ENCODE peak calls at places on chromosomes 11 and 22, in six cellular contexts. One of them, this sample, is unnamed.

GRCh38 chr11:93796832-93797231 is 12.8 kb downstream of the MED17 start:
- DNase-seq in IMR-90: no peak
- DNase-seq in neuronal stem cell: no peak
- DNase-seq in H1: no peak
- DNase-seq in trophoblast cell: no peak
- DNase-seq in mesenchymal stem cell: no peak
- DNase-seq in this sample: no peak

GRCh38 chr11:113618360-113618759 is 87.7 kb downstream of the TMPRSS5 start:
- DNase-seq in IMR-90: peak
- DNase-seq in neuronal stem cell: no peak
- DNase-seq in H1: no peak
- DNase-seq in trophoblast cell: no peak
- DNase-seq in mesenchymal stem cell: no peak
- DNase-seq in this sample: no peak

GRCh38 chr11:19437760-19438159 is 197.0 kb upstream of the E2F8 start:
- DNase-seq in IMR-90: peak
- DNase-seq in neuronal stem cell: no peak
- DNase-seq in H1: no peak
- DNase-seq in trophoblast cell: peak
- DNase-seq in mesenchymal stem cell: no peak
- DNase-seq in this sample: no peak

GRCh38 chr11:130449996-130450419 is 1.6 kb downstream of the ADAMTS15 start:
- DNase-seq in IMR-90: peak
- DNase-seq in neuronal stem cell: no peak
- DNase-seq in H1: peak
- DNase-seq in trophoblast cell: peak
- DNase-seq in mesenchymal stem cell: peak
- DNase-seq in this sample: peak

GRCh38 chr22:33427461-33427860 is 369.3 kb upstream of the SYN3 start:
- DNase-seq in IMR-90: no peak
- DNase-seq in neuronal stem cell: no peak
- DNase-seq in H1: no peak
- DNase-seq in trophoblast cell: no peak
- DNase-seq in mesenchymal stem cell: no peak
- DNase-seq in this sample: no peak

GRCh38 chr11:18394928-18395734 is 768 bp downstream of the LDHA start:
- DNase-seq in IMR-90: peak
- DNase-seq in neuronal stem cell: peak
- DNase-seq in H1: peak
- DNase-seq in trophoblast cell: no peak
- DNase-seq in mesenchymal stem cell: peak
- DNase-seq in this sample: peak

GRCh38 chr22:21866821-21867527 is 471 bp downstream of the MAPK1 start:
- DNase-seq in IMR-90: no peak
- DNase-seq in neuronal stem cell: peak
- DNase-seq in H1: peak
- DNase-seq in trophoblast cell: peak
- DNase-seq in mesenchymal stem cell: no peak
- DNase-seq in this sample: no peak

GRCh38 chr11:9762531-9762930 is 98.7 kb downstream of the SWAP70 start:
- DNase-seq in IMR-90: no peak
- DNase-seq in neuronal stem cell: no peak
- DNase-seq in H1: no peak
- DNase-seq in trophoblast cell: no peak
- DNase-seq in mesenchymal stem cell: no peak
- DNase-seq in this sample: no peak

GRCh38 chr22:42321908-42322561 is 51.6 kb upstream of the TCF20 start:
- DNase-seq in IMR-90: no peak
- DNase-seq in neuronal stem cell: no peak
- DNase-seq in H1: no peak
- DNase-seq in trophoblast cell: no peak
- DNase-seq in mesenchymal stem cell: peak
- DNase-seq in this sample: no peak

GRCh38 chr11:33387586-33387985 is 130.4 kb downstream of the HIPK3 start:
- DNase-seq in IMR-90: no peak
- DNase-seq in neuronal stem cell: no peak
- DNase-seq in H1: no peak
- DNase-seq in trophoblast cell: no peak
- DNase-seq in mesenchymal stem cell: no peak
- DNase-seq in this sample: no peak

GRCh38 chr11:17637901-17638300 is 81.5 kb upstream of the MYOD1 start:
- DNase-seq in IMR-90: no peak
- DNase-seq in neuronal stem cell: no peak
- DNase-seq in H1: no peak
- DNase-seq in trophoblast cell: no peak
- DNase-seq in mesenchymal stem cell: no peak
- DNase-seq in this sample: no peak

GRCh38 chr11:125583496-125583895 is 9.2 kb upstream of the STT3A start:
- DNase-seq in IMR-90: no peak
- DNase-seq in neuronal stem cell: no peak
- DNase-seq in H1: no peak
- DNase-seq in trophoblast cell: no peak
- DNase-seq in mesenchymal stem cell: no peak
- DNase-seq in this sample: no peak

GRCh38 chr11:34363363-34364084 is 5.7 kb upstream of the ABTB2 start:
- DNase-seq in IMR-90: no peak
- DNase-seq in neuronal stem cell: no peak
- DNase-seq in H1: no peak
- DNase-seq in trophoblast cell: no peak
- DNase-seq in mesenchymal stem cell: no peak
- DNase-seq in this sample: no peak

GRCh38 chr11:70826541-70826943 is 425.8 kb downstream of the SHANK2 start:
- DNase-seq in IMR-90: no peak
- DNase-seq in neuronal stem cell: peak
- DNase-seq in H1: peak
- DNase-seq in trophoblast cell: no peak
- DNase-seq in mesenchymal stem cell: no peak
- DNase-seq in this sample: peak

GRCh38 chr11:2516276-2517015 is 71.6 kb downstream of the KCNQ1 start:
- DNase-seq in IMR-90: no peak
- DNase-seq in neuronal stem cell: no peak
- DNase-seq in H1: no peak
- DNase-seq in trophoblast cell: no peak
- DNase-seq in mesenchymal stem cell: no peak
- DNase-seq in this sample: peak

GRCh38 chr11:16195659-16196058 is 160.7 kb downstream of the SOX6 start:
- DNase-seq in IMR-90: peak
- DNase-seq in neuronal stem cell: no peak
- DNase-seq in H1: no peak
- DNase-seq in trophoblast cell: peak
- DNase-seq in mesenchymal stem cell: no peak
- DNase-seq in this sample: no peak

GRCh38 chr11:44955019-44955738 is 4.5 kb upstream of the TP53I11 start:
- DNase-seq in IMR-90: peak
- DNase-seq in neuronal stem cell: no peak
- DNase-seq in H1: no peak
- DNase-seq in trophoblast cell: peak
- DNase-seq in mesenchymal stem cell: peak
- DNase-seq in this sample: no peak

GRCh38 chr11:134014502-134014901 is 54.4 kb upstream of the JAM3 start:
- DNase-seq in IMR-90: no peak
- DNase-seq in neuronal stem cell: no peak
- DNase-seq in H1: no peak
- DNase-seq in trophoblast cell: no peak
- DNase-seq in mesenchymal stem cell: peak
- DNase-seq in this sample: peak

GRCh38 chr11:116062526-116063171 is 558.4 kb upstream of the CADM1 start:
- DNase-seq in IMR-90: no peak
- DNase-seq in neuronal stem cell: no peak
- DNase-seq in H1: no peak
- DNase-seq in trophoblast cell: no peak
- DNase-seq in mesenchymal stem cell: peak
- DNase-seq in this sample: no peak

GRCh38 chr11:73585834-73586575 is 11.9 kb downstream of the FAM168A start:
- DNase-seq in IMR-90: peak
- DNase-seq in neuronal stem cell: no peak
- DNase-seq in H1: no peak
- DNase-seq in trophoblast cell: no peak
- DNase-seq in mesenchymal stem cell: peak
- DNase-seq in this sample: no peak

GRCh38 chr11:131409307-131409706 is 38.9 kb downstream of the NTM start:
- DNase-seq in IMR-90: no peak
- DNase-seq in neuronal stem cell: no peak
- DNase-seq in H1: no peak
- DNase-seq in trophoblast cell: peak
- DNase-seq in mesenchymal stem cell: no peak
- DNase-seq in this sample: no peak

GRCh38 chr11:11179239-11179638 is 173.8 kb downstream of the CSNK2A3 start:
- DNase-seq in IMR-90: peak
- DNase-seq in neuronal stem cell: no peak
- DNase-seq in H1: no peak
- DNase-seq in trophoblast cell: peak
- DNase-seq in mesenchymal stem cell: peak
- DNase-seq in this sample: no peak

GRCh38 chr11:74820763-74821162 is 72.1 kb downstream of the RNF169 start:
- DNase-seq in IMR-90: peak
- DNase-seq in neuronal stem cell: no peak
- DNase-seq in H1: no peak
- DNase-seq in trophoblast cell: peak
- DNase-seq in mesenchymal stem cell: peak
- DNase-seq in this sample: no peak

DNA sequence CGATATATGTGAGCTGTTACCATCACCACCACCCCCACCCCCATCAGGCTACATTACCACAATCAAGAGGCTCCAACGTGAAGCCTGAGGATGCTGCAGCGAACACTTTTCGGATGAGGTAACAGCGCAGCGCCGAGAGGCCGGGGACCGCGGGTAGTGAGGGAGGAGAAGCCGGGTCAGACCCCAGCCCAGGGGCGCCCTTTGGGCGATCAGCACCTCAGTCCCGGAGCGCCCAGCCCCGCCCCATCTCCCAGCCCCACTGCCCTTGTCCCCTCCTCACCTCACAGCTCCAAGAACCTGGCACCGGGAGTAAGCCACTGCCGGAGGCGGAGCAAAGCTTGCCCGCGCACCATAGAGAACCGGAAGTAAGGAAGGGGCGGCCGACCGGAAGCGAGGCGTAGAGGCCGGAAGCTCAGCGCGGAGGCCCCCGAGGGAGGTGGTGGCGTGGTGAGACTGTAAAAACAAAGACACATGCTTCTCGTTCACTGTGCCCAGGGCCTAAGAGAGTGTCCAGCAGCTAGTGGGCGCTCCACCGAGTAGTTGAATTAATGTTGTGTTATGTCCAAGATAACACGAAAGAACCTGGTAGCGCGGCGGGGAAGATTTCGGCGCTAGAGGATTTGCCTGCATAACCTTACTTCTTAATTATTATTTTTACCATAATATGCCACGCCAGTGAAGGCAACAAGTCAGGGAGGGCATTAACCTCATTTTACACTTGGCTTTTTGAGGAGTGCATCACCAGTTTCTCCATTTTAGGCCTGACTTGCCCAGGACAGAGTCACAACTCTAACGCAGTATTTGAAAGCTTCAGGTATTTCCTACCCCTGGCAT is at the start of gene THOC5:
- DNase-seq in IMR-90: peak
- DNase-seq in neuronal stem cell: peak
- DNase-seq in H1: peak
- DNase-seq in trophoblast cell: peak
- DNase-seq in mesenchymal stem cell: peak
- DNase-seq in this sample: peak
- H3K27ac ChIP-seq in IMR-90: peak
- H3K27ac ChIP-seq in neuronal stem cell: peak
- H3K27ac ChIP-seq in H1: peak
- H3K27ac ChIP-seq in trophoblast cell: peak
- H3K27ac ChIP-seq in mesenchymal stem cell: peak
- H3K27ac ChIP-seq in this sample: peak

DNA sequence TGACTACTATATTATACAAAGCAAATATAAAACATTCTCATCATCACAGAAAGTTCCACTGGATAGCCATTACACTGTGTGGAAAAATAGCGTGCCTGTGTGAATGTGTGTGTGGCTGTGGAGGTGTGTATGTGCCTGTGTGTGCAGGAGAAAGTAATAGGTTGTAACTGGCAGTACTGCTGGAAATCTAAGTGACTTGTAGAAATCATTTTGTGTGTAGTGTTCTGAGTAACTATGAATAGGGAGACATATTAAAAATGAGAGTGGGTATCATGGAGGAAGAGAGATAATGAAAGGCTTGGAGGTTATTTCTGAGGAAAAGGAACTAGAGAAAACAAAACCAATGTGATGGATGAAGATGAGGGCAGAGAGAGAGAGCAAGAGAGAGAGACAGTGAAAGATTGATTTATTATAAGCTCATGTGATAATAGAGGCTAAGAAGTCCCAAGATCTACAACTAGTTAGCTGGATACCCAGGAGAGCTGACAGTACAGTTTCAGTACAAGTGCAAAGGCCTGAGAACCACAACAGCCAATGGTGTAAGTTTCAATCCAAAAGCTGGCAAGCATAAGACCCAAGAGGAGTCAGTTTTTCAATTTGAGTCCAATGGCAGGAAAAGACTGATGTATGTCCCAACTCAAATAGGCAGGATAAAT is 15.1 kb downstream of the KBTBD3 start:
- DNase-seq in IMR-90: no peak
- DNase-seq in neuronal stem cell: no peak
- DNase-seq in H1: no peak
- DNase-seq in trophoblast cell: no peak
- DNase-seq in mesenchymal stem cell: no peak
- DNase-seq in this sample: no peak
- H3K14ac ChIP-seq in IMR-90: no peak
- H3K14ac ChIP-seq in neuronal stem cell: no peak
- H3K14ac ChIP-seq in H1: no peak
- H3K14ac ChIP-seq in trophoblast cell: no peak
- H3K14ac ChIP-seq in mesenchymal stem cell: no peak
- H3K14ac ChIP-seq in this sample: no peak

DNA sequence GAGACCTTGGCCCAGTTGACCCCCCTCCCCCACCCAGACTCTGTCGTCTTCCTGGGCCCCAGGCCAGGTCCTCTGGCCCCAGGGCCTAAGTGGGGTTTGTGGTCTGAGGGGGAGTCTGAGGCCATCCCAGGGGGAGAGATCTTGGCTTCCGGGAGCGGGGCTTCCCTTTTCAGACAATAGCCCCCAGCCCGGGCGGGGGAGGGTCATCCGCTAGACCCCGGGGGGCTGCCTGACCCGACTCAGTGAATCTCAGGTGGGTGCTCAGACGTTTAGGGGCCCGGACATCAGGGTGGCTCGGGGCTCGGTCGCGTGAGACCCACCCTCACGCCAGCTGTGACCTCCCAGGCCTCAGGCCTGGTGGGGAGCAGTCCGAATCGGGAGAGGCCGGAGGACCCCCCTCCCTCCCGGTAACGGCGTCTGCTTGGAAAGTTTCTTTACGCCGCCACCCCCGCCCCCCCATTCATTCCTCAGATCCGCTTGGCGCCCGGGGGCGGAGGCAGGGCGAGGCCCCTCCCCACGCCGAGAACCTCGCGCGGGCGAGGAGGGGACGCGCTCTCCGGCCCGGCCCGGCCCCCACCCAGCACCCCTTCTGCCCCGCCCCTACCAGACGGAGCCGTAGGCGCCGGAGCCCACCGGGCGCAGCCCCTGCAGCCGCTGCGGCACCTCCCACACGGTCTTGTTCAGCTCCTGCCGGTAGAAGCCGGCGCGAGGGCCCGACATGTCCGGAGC is 443 bp downstream of the MAPK11 start:
- DNase-seq in IMR-90: peak
- DNase-seq in neuronal stem cell: no peak
- DNase-seq in H1: no peak
- DNase-seq in trophoblast cell: no peak
- DNase-seq in mesenchymal stem cell: peak
- DNase-seq in this sample: no peak
- H2AFZ ChIP-seq in IMR-90: peak
- H2AFZ ChIP-seq in neuronal stem cell: peak
- H2AFZ ChIP-seq in H1: no peak
- H2AFZ ChIP-seq in trophoblast cell: no peak
- H2AFZ ChIP-seq in mesenchymal stem cell: peak
- H2AFZ ChIP-seq in this sample: no peak

GRCh38 chr22:45179276-45180049 is 15.7 kb downstream of the NUP50 start:
- DNase-seq in IMR-90: no peak
- DNase-seq in neuronal stem cell: no peak
- DNase-seq in H1: no peak
- DNase-seq in trophoblast cell: no peak
- DNase-seq in mesenchymal stem cell: no peak
- DNase-seq in this sample: no peak
- H3K27ac ChIP-seq in IMR-90: no peak
- H3K27ac ChIP-seq in neuronal stem cell: no peak
- H3K27ac ChIP-seq in H1: no peak
- H3K27ac ChIP-seq in trophoblast cell: no peak
- H3K27ac ChIP-seq in mesenchymal stem cell: no peak
- H3K27ac ChIP-seq in this sample: no peak

This sample was measured in H9.